ENCODE peak calls at places on chromosomes 13 and 19, in seven cellular contexts. I is WTC11, V is BJ, E is transverse colon, R is adrenal gland, Z is tibial artery, J is omental fat pad. L is an unnamed sample.
A peak's percentile ranks its signal among the peaks of the same experiment; 100 is the strongest.

GRCh38 chr13:72637561-72637960 is 89.9 kb downstream of the MZT1 start:
- DNase-seq in I (no peak), V (no peak), E (no peak), R (no peak), Z (no peak), J (no peak), L (no peak)

GRCh38 chr19:35755550-35756371 is 1.1 kb downstream of the HSPB6 start:
- DNase-seq in I (peak; percentile 15), V (no peak), E (peak; percentile 79), R (peak; percentile 91), Z (peak; percentile 98), J (peak; percentile 36), L (peak; percentile 49)

GRCh38 chr19:11989112-11989456 is 24.2 kb downstream of the ZNF763 start:
- DNase-seq in I (no peak), V (no peak), E (no peak), R (no peak), Z (no peak), J (no peak), L (no peak)

GRCh38 chr13:38421590-38422560 is 72.2 kb downstream of the UFM1 start:
- DNase-seq in I (no peak), V (no peak), E (no peak), R (no peak), Z (no peak), J (no peak), L (no peak)

GRCh38 chr19:55062735-55063491 is at the start of gene RDH13:
- DNase-seq in I (peak; percentile 99), V (peak; percentile 62), E (peak; percentile 98), R (peak; percentile 99), Z (peak; percentile 97), J (peak; percentile 99), L (peak; percentile 99)

GRCh38 chr13:44249439-44249838 is 124.2 kb upstream of the SERP2 start:
- DNase-seq in I (no peak), V (peak; percentile 51), E (peak; percentile 29), R (no peak), Z (peak; percentile 76), J (no peak), L (no peak)

GRCh38 chr19:2701361-2702169 is 929 bp downstream of the GNG7 start:
- DNase-seq in I (no peak), V (no peak), E (no peak), R (no peak), Z (no peak), J (no peak), L (no peak)

GRCh38 chr19:45564131-45564780 is 20.3 kb downstream of the OPA3 start:
- DNase-seq in I (peak; percentile 65), V (no peak), E (no peak), R (no peak), Z (no peak), J (no peak), L (peak; percentile 12)

GRCh38 chr19:4042064-4042730 is 24.5 kb downstream of the ZBTB7A start:
- DNase-seq in I (no peak), V (no peak), E (no peak), R (no peak), Z (no peak), J (no peak), L (no peak)

GRCh38 chr19:52891336-52891735 is 6.1 kb downstream of the ZNF320 start:
- DNase-seq in I (no peak), V (no peak), E (no peak), R (no peak), Z (no peak), J (no peak), L (no peak)

GRCh38 chr13:41706189-41706588 is 248.8 kb downstream of the RGCC start:
- DNase-seq in I (no peak), V (no peak), E (no peak), R (no peak), Z (no peak), J (no peak), L (no peak)

GRCh38 chr19:47581605-47582319 is 8.8 kb upstream of the ZNF541 start:
- DNase-seq in I (no peak), V (no peak), E (no peak), R (no peak), Z (peak; percentile 66), J (no peak), L (no peak)

GRCh38 chr13:58979851-58980250 is 1183.9 kb downstream of the DIAPH3 start:
- DNase-seq in I (no peak), V (no peak), E (no peak), R (no peak), Z (no peak), J (no peak), L (no peak)

GRCh38 chr19:33395561-33396550 is 22.3 kb downstream of the CEBPG start:
- DNase-seq in I (no peak), V (no peak), E (no peak), R (no peak), Z (peak; percentile 72), J (no peak), L (no peak)

GRCh38 chr13:70108276-70108845 is at the start of gene KLHL1:
- DNase-seq in I (no peak), V (no peak), E (no peak), R (no peak), Z (no peak), J (no peak), L (no peak)

GRCh38 chr13:39185326-39185725 is 147.1 kb downstream of the NHLRC3 start:
- DNase-seq in I (no peak), V (no peak), E (no peak), R (no peak), Z (no peak), J (no peak), L (no peak)

GRCh38 chr19:47729799-47730520 is 15.4 kb upstream of the NOP53 start:
- DNase-seq in I (peak; percentile 95), V (no peak), E (peak; percentile 39), R (peak; percentile 54), Z (peak; percentile 88), J (peak; percentile 40), L (peak; percentile 69)

GRCh38 chr13:51298812-51299211 is 40.7 kb upstream of the SERPINE3 start:
- DNase-seq in I (no peak), V (no peak), E (no peak), R (no peak), Z (no peak), J (no peak), L (no peak)

GRCh38 chr13:101623469-101624209 is 171.2 kb downstream of the ITGBL1 start:
- DNase-seq in I (no peak), V (no peak), E (no peak), R (no peak), Z (no peak), J (no peak), L (no peak)

DNA sequence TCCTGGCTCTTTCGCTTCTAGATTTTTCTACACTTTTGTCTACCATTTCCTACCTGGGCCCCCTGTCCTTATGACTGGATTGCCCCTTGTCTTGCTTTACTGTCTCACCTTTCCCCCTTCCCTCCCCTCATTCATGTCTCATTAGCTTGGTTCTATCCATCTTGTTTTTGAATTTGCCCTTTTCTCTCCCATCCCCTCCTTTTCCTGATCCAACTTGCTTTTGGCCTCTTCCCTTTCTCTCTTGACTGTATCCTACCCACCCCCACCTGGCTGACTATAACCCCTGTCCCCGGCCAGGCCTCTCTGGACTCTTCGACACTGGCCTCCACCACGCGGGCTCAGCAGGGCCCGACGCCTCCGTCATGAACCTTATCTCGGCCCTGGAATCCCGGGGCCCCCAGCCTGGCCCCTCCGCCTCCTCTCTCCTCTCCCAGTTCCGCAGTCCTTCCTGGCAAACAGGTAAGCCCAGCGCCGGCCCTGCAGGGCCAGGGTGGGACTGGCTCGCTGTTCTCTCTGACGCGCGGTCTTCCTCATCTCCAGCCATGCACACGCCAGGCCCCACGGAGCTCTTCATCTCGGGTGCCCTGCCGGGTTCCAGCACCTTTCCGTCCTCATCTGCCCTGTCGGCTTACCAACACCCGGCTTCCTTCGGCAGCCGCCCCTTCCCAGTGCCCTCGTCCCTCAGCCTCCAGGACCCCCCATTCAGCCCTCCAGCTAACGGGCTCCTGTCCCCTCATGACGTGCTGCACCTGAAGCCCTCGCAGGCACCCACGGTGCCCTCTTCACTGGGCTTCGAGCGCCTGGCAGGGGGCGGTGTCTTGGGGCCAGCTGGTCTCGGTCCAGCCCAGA is 3.4 kb downstream of the PRR12 start:
- DNase-seq in I (no peak), V (no peak), E (no peak), R (no peak), Z (no peak), J (no peak), L (peak; percentile 23)
- TF ChIP-seq CTCF in I (no peak), V (no peak), E (no peak), R (no peak), Z (no peak), J (no peak), L (no peak)

DNA sequence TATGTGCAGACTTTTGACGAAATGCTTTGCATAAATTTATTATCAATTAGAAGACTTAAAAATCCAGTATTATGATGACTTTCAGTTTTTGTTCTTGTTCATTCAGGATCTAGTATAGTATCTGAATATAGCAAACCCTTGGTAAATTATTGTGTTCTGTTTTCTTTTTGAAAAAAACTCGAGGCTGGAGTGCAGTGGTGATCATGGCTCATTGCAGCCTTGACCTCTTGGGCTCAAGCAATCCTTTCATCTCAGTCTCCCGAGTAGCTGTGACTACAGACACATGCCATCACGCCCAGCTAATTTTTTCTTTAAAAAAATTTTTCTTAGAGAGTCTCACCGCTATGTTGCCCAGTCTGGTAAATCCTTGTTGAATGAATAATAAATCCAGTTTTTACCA is 4.6 kb downstream of the FARP1 start:
- DNase-seq in I (no peak), V (no peak), E (no peak), R (peak; percentile 38), Z (no peak), J (no peak), L (no peak)
- TF ChIP-seq CTCF in I (no peak), V (no peak), E (no peak), R (peak; percentile 20), Z (no peak), J (no peak), L (no peak)

GRCh38 chr13:54536112-54536511 is 1507.5 kb downstream of the OLFM4 start:
- DNase-seq in I (no peak), V (no peak), E (no peak), R (no peak), Z (no peak), J (no peak), L (no peak)
- TF ChIP-seq CTCF in I (no peak), V (no peak), E (no peak), R (no peak), Z (no peak), J (no peak), L (no peak)

DNA sequence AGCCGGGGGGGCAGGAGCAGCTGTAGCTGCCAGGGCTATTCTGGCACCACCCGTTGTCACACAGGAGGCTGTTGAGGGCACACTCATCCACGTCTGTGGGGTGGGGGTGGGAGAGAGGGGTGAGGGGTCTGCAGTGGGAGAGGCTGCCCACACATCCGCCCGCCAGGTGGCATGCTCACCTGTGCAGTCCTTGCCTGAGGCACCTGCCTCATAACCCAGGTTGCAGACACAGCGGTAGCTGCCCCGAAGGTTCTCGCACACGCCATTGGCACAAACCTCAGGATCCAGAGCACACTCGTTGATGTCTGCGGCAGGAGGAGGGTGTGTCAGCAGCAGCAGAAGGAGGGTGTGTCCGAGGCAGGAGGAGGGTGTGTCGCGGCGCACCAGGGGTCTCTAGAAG is 20.3 kb downstream of the FBN3 start:
- DNase-seq in I (no peak), V (no peak), E (no peak), R (no peak), Z (no peak), J (no peak), L (no peak)
- TF ChIP-seq CTCF in I (no peak), V (no peak), E (no peak), R (no peak), Z (no peak), J (no peak), L (no peak)

GRCh38 chr19:8641908-8642547 is 11.6 kb downstream of the NFILZ start:
- DNase-seq in I (no peak), V (no peak), E (no peak), R (no peak), Z (no peak), J (no peak), L (peak; percentile 53)
- TF ChIP-seq CTCF in I (peak; percentile 37), V (peak; percentile 59), E (peak; percentile 55), R (peak; percentile 53), Z (peak; percentile 57), J (no peak), L (no peak)

L was measured in GM20000.